ENCODE peak calls at places on chromosome 10, in four cellular contexts. One of them, this sample, is unnamed.

GRCh38 chr10:131177431-131178327 is 133.8 kb downstream of the TCERG1L start:
- DNase-seq in IMR-90: no peak
- DNase-seq in K562: no peak
- DNase-seq in GM12878: no peak
- DNase-seq in this sample: no peak

GRCh38 chr10:99304027-99304856 is 24.9 kb upstream of the CNNM1 start:
- DNase-seq in GM12878: no peak
- DNase-seq in IMR-90: no peak
- DNase-seq in K562: no peak
- DNase-seq in this sample: no peak

GRCh38 chr10:98030093-98030821 is at the start of gene CRTAC1:
- DNase-seq in K562: no peak
- DNase-seq in GM12878: no peak
- DNase-seq in IMR-90: no peak
- DNase-seq in this sample: peak; percentile 32

GRCh38 chr10:77231884-77232283 is 405.7 kb downstream of the KCNMA1 start:
- DNase-seq in IMR-90: no peak
- DNase-seq in K562: no peak
- DNase-seq in GM12878: no peak
- DNase-seq in this sample: no peak

GRCh38 chr10:47403401-47404318 is 19.6 kb upstream of the ZNF488 start:
- DNase-seq in GM12878: no peak
- DNase-seq in K562: no peak
- DNase-seq in IMR-90: peak; percentile 18
- DNase-seq in this sample: peak; percentile 43

GRCh38 chr10:110355922-110356627 is 51.4 kb upstream of the SMNDC1 start:
- DNase-seq in GM12878: no peak
- DNase-seq in IMR-90: no peak
- DNase-seq in K562: no peak
- DNase-seq in this sample: no peak

GRCh38 chr10:4522296-4523000 is 303.6 kb upstream of the AKR1E2 start:
- DNase-seq in IMR-90: no peak
- DNase-seq in GM12878: peak; percentile 7
- DNase-seq in K562: no peak
- DNase-seq in this sample: no peak

GRCh38 chr10:50392966-50393718 is 141.8 kb upstream of the ASAH2 start:
- DNase-seq in K562: peak; percentile 62
- DNase-seq in GM12878: no peak
- DNase-seq in IMR-90: no peak
- DNase-seq in this sample: peak; percentile 15

GRCh38 chr10:93190377-93190776 is 116.7 kb downstream of the CYP26A1 start:
- DNase-seq in IMR-90: no peak
- DNase-seq in GM12878: no peak
- DNase-seq in K562: no peak
- DNase-seq in this sample: no peak

GRCh38 chr10:88848499-88848898 is 3.1 kb downstream of the ANKRD22 start:
- DNase-seq in GM12878: no peak
- DNase-seq in IMR-90: peak; percentile 87
- DNase-seq in K562: no peak
- DNase-seq in this sample: peak; percentile 39

GRCh38 chr10:115001506-115002381 is 63.7 kb downstream of the TRUB1 start:
- DNase-seq in GM12878: peak; percentile 21
- DNase-seq in K562: no peak
- DNase-seq in IMR-90: peak; percentile 17
- DNase-seq in this sample: no peak

GRCh38 chr10:5977471-5978370 is at the start of gene IL15RA:
- DNase-seq in IMR-90: peak; percentile 72
- DNase-seq in GM12878: no peak
- DNase-seq in K562: peak; percentile 87
- DNase-seq in this sample: peak; percentile 65
- TF ChIP-seq SMC3 in IMR-90: no peak
- TF ChIP-seq SMC3 in GM12878: no peak
- TF ChIP-seq SMC3 in K562: no peak
- TF ChIP-seq SMC3 in this sample: no peak

DNA sequence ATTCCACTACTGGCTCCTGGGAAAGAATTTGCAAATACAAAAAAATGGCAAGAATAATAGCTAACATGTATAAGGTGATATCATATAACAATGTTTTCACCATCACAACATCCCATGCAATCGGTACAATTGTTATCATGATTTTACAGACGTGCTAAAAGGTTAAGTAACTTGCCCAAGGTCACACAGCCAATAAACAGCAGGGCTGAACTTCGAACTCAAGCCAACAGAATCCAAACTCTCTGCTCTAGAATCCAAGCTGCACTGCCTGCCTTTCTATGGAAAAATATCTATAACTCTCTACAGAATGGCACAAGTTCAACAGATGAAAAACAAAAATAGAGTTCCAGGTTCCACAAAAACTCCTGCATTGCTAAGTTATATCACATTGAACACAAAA is 160.9 kb downstream of the PARD3 start:
- DNase-seq in IMR-90: no peak
- DNase-seq in GM12878: no peak
- DNase-seq in K562: no peak
- DNase-seq in this sample: no peak
- TF ChIP-seq ELK1 in IMR-90: no peak
- TF ChIP-seq ELK1 in GM12878: no peak
- TF ChIP-seq ELK1 in K562: no peak
- TF ChIP-seq ELK1 in this sample: no peak

DNA sequence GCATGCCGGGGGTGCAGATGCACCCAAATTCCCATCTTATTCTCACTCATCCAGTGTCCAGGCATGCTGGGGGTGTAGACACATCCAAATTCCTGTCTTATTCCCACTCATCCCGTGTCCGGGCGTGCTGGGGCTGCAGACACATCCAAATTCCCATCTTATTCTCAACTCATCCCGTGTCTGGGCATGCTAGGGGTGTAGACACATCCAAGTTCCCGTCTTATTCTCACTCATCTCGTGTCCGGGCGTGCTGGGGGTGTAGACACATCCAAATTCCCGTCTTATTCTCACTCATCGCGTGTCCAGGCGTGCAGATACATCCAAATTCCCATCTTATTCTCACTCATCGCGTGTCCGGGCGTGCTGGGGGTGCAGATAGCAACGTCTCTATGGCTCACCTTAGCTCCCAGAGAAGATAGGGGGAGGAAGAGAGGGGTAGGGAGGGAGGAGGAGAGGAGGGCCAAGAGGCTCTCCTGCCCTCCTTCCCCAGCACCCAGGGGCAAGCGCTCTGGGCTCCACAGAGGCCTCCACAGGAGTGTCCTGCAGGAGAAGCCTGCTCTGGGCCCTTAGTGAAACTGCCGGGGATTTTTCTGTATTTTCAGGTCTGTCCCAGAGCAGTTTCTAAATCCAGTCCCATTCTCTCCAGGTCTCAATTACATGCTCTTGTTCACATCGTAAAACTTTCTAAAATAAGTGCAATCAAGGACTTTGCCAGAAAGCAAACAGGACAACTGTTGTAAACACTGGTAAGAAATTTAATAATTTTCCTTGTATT is 210.8 kb downstream of the DIP2C start:
- DNase-seq in GM12878: no peak
- DNase-seq in K562: no peak
- DNase-seq in IMR-90: no peak
- DNase-seq in this sample: no peak
- TF ChIP-seq SMC3 in GM12878: no peak
- TF ChIP-seq SMC3 in K562: no peak
- TF ChIP-seq SMC3 in IMR-90: no peak
- TF ChIP-seq SMC3 in this sample: no peak

DNA sequence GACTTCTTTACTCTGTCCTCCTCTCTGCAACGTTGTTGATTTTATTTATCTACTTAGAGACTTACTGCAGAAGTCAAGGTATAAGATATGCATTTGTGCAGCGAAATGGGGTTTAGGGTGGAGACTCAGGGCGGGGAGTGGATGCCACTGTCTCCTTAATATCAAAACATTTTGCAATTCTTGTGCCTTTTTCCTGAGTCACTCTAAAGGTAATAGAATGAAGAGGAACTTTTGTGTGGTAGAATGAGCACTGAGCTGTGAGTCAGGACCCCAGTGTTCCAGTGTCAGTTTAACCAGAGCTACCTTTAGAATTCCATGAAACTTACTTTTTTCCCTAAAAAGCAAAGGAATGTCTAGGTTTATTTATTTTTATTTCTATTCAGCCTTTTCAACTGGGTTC is 78.2 kb downstream of the VTI1A start:
- DNase-seq in IMR-90: no peak
- DNase-seq in K562: no peak
- DNase-seq in GM12878: no peak
- DNase-seq in this sample: no peak
- TF ChIP-seq ELK1 in IMR-90: no peak
- TF ChIP-seq ELK1 in K562: no peak
- TF ChIP-seq ELK1 in GM12878: no peak
- TF ChIP-seq ELK1 in this sample: no peak

DNA sequence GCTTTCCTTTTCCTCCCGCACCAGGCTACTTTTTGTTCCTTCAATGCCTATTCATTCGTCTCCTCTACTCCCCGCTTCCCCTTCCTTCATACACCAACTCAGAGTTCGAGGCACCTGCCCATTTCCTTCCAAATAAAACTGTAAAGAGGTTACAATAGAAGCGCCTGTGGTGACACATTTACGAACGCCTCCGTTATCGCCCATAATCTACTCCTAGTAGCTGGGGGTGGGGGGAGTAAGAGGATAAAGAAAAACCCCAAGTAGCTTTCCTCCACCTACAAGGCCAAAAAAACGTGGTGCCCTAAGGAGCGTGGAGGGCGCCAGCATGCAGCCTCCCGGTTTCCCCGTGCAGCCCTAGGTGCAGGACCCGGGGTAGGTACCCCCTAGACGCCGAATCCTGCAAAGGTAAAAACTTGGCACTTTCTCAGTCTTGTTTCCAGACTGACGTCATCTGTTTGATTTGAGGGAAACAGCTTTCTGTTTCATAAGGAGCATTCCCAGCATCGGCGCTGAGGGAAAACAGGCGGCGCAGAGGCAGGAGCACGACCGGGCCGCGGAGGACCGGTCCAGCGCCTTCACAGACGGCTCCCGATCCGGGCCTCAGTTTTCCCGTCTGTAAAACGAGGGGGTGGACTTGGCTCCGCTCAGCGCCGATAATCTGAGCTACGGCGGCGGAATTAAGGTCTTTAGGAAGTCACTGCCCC is 922 bp downstream of the PPA1 start:
- DNase-seq in IMR-90: peak; percentile 60
- DNase-seq in GM12878: no peak
- DNase-seq in K562: peak; percentile 73
- DNase-seq in this sample: peak; percentile 36
- TF ChIP-seq SMC3 in IMR-90: no peak
- TF ChIP-seq SMC3 in GM12878: no peak
- TF ChIP-seq SMC3 in K562: no peak
- TF ChIP-seq SMC3 in this sample: no peak

DNA sequence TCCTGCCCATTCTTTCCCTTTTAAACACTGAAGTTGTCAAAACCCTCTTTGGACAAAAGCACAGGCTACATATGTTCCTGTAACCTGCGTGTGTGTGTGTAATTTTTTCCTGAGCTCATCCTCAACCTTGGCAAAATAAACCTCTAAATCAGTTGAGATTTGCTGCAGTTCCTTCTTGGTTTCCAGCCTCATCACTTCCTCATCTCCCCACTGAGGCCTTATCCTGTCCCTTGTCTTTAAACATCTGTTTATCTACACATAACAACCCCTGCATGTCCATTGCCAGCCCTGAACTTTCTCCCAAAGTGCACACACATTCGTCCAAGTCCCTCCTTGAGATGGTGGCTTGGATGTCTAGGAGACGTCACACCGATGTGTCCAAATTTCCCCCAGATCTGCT is 35.5 kb downstream of the LYZL2 start:
- DNase-seq in K562: peak; percentile 24
- DNase-seq in IMR-90: no peak
- DNase-seq in GM12878: no peak
- DNase-seq in this sample: no peak
- TF ChIP-seq ELK1 in K562: no peak
- TF ChIP-seq ELK1 in IMR-90: no peak
- TF ChIP-seq ELK1 in GM12878: no peak
- TF ChIP-seq ELK1 in this sample: no peak

DNA sequence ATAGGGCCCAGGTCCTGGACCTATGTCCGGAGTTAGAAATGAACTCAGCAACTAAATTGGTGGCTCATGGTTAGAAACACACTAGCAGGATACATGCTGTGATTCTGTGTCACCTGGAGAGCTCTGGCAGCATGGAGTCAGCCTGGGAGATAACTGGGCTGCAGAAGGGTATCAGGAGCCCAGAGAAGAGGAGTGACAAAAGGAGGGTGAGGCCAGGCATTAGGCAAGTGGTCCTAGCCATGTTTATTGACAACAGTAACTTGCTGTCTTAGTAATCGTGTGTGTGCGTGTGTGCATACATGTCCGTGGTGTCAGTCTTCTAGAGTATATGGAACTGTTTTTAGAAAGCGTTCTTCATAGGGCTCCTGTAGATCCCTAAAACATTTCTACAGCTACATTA is 157.5 kb upstream of the PHYHIPL start:
- DNase-seq in K562: no peak
- DNase-seq in GM12878: no peak
- DNase-seq in IMR-90: no peak
- DNase-seq in this sample: no peak
- TF ChIP-seq SMC3 in K562: no peak
- TF ChIP-seq SMC3 in GM12878: no peak
- TF ChIP-seq SMC3 in IMR-90: no peak
- TF ChIP-seq SMC3 in this sample: no peak

DNA sequence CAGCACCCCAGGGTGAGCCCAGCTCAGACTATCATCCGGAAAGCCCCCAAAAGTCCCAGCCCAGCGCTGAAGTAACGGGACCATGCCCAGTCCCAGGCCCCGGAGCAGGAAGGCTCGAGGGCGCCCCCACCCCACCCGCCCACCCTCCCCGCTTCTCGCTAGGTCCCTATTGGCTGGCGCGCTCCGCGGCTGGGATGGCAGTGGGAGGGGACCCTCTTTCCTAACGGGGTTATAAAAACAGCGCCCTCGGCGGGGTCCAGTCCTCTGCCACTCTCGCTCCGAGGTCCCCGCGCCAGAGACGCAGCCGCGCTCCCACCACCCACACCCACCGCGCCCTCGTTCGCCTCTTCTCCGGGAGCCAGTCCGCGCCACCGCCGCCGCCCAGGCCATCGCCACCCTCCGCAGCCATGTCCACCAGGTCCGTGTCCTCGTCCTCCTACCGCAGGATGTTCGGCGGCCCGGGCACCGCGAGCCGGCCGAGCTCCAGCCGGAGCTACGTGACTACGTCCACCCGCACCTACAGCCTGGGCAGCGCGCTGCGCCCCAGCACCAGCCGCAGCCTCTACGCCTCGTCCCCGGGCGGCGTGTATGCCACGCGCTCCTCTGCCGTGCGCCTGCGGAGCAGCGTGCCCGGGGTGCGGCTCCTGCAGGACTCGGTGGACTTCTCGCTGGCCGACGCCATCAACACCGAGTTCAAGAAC is 1.1 kb downstream of the VIM start:
- DNase-seq in IMR-90: peak; percentile 89
- DNase-seq in GM12878: no peak
- DNase-seq in K562: peak; percentile 80
- DNase-seq in this sample: peak; percentile 89
- TF ChIP-seq ELK1 in IMR-90: no peak
- TF ChIP-seq ELK1 in GM12878: no peak
- TF ChIP-seq ELK1 in K562: no peak
- TF ChIP-seq ELK1 in this sample: no peak